ENCODE peak calls at places on chromosomes 4 and X, in ten cellular contexts. Y is activated T-helper 2 cell treated with anti-CD3 and anti-CD28 coated beads, Interferon-gamma antibody, Interleukin-2, Interleukin-4, amounts not matched to agents 10 μg/mL and 5 μg/mL and 100 μg/mL, durations not matched to agents 14 hours and 24 hours and 36 hours; A is tibial artery; K is ovary; D is stimulated activated CD4-positive, alpha-beta T cell treated with anti-CD3 and anti-CD28 coated beads, Interleukin-15, amount 100 ng/mL, for 1 hour; O is HCT116; X is GM20000; F is choroid plexus epithelial cell; Z is nephron progenitor cell; L is NCI-H1105 treated with DMSO at 0.1 percent for 48 hours. C is an unnamed sample.

GRCh38 chr4:47667552-47667951 is 170.3 kb downstream of the CORIN start:
- DNase-seq in Y (no peak), A (no peak), K (no peak), D (no peak), O (no peak), X (no peak), F (peak; percentile 48), Z (no peak), L (no peak), C (no peak)

GRCh38 chrX:39542316-39542715 is 555.4 kb downstream of the BCOR start:
- DNase-seq in Y (no peak), A (no peak), K (no peak), D (no peak), O (no peak), X (no peak), F (no peak), Z (no peak), L (no peak), C (no peak)

GRCh38 chrX:19870206-19870605 is 17.2 kb downstream of the SH3KBP1 start:
- DNase-seq in Y (no peak), A (no peak), K (no peak), D (no peak), O (no peak), X (no peak), F (no peak), Z (no peak), L (no peak), C (no peak)

GRCh38 chrX:70960728-70961127 is 29.8 kb upstream of the SLC7A3 start:
- DNase-seq in Y (no peak), A (no peak), K (no peak), D (no peak), O (no peak), X (no peak), F (peak; percentile 18), Z (no peak), L (peak; percentile 24), C (no peak)

GRCh38 chr4:140267576-140267975 is 105.9 kb upstream of the SCOC start:
- DNase-seq in Y (no peak), A (no peak), K (no peak), D (no peak), O (no peak), X (no peak), F (peak; percentile 72), Z (peak; percentile 33), L (no peak), C (no peak)

GRCh38 chr4:48558026-48558425 is 68.0 kb downstream of the ZAR1 start:
- DNase-seq in Y (no peak), A (no peak), K (no peak), D (no peak), O (no peak), X (no peak), F (no peak), Z (no peak), L (no peak), C (no peak)

GRCh38 chr4:8409271-8410065 is 31.1 kb downstream of the ACOX3 start:
- DNase-seq in Y (peak; percentile 52), A (no peak), K (no peak), D (no peak), O (no peak), X (no peak), F (no peak), Z (peak; percentile 35), L (no peak), C (no peak)

GRCh38 chr4:74157116-74157742 is 689 bp upstream of the MTHFD2L start:
- DNase-seq in Y (no peak), A (no peak), K (peak; percentile 19), D (no peak), O (no peak), X (no peak), F (peak; percentile 79), Z (no peak), L (no peak), C (no peak)

GRCh38 chr4:7649741-7650531 is 215.2 kb upstream of the PSAPL1 start:
- DNase-seq in Y (peak; percentile 66), A (no peak), K (no peak), D (no peak), O (peak; percentile 7), X (no peak), F (peak; percentile 92), Z (no peak), L (no peak), C (no peak)

GRCh38 chr4:687975-688694 is 816 bp downstream of the SLC49A3 start:
- DNase-seq in Y (no peak), A (no peak), K (no peak), D (no peak), O (no peak), X (no peak), F (no peak), Z (no peak), L (no peak), C (no peak)

GRCh38 chr4:125433453-125433852 is 118.7 kb downstream of the FAT4 start:
- DNase-seq in Y (no peak), A (no peak), K (no peak), D (no peak), O (no peak), X (no peak), F (peak; percentile 66), Z (no peak), L (no peak), C (no peak)

GRCh38 chrX:136336623-136337022 is 35.9 kb downstream of the ADGRG4 start:
- DNase-seq in Y (no peak), A (no peak), K (no peak), D (no peak), O (peak; percentile 3), X (no peak), F (peak; percentile 12), Z (no peak), L (no peak), C (no peak)